ENCODE peak calls at places on chromosomes 2 and 18, in ten cellular contexts. C, F, W, G, K, S, H, Q, J and B are unnamed samples.
A peak's percentile ranks its signal among the peaks of the same experiment; 100 is the strongest.

GRCh38 chr2:224638338-224638823 is 53.2 kb upstream of the CUL3 start:
- DNase-seq in W (no peak), F (no peak), J (no peak), H (no peak), G (no peak), K (no peak), Q (no peak), S (no peak), C (no peak), B (no peak)

GRCh38 chr2:191128172-191128910 is 22.5 kb downstream of the STAT4 start:
- DNase-seq in G (no peak), K (no peak), J (no peak), S (no peak), W (no peak), C (no peak), F (no peak), H (no peak), Q (no peak), B (no peak)

GRCh38 chr2:163142618-163143017 is 304.1 kb upstream of the KCNH7 start:
- DNase-seq in H (no peak), Q (no peak), K (no peak), G (no peak), C (no peak), J (no peak), W (no peak), F (no peak), S (no peak), B (no peak)

GRCh38 chr2:127024769-127025356 is 82.1 kb downstream of the BIN1 start:
- DNase-seq in H (peak; percentile 72), C (no peak), G (peak; percentile 34), Q (no peak), K (no peak), F (no peak), J (no peak), S (no peak), W (no peak), B (no peak)

GRCh38 chr2:191938779-191939178 is 91.9 kb upstream of the CAVIN2 start:
- DNase-seq in H (no peak), F (no peak), W (no peak), Q (no peak), G (no peak), K (no peak), J (no peak), C (no peak), S (no peak), B (no peak)

GRCh38 chr18:56291229-56291796 is 347.1 kb downstream of the TXNL1 start:
- DNase-seq in F (no peak), J (no peak), C (peak; percentile 62), H (no peak), Q (no peak), G (no peak), W (no peak), S (no peak), K (no peak), B (no peak)

GRCh38 chr2:69493268-69493667 is 56.0 kb upstream of the NFU1 start:
- DNase-seq in G (no peak), Q (no peak), H (no peak), W (no peak), K (peak; percentile 25), J (no peak), C (no peak), S (peak; percentile 35), F (no peak), B (no peak)

GRCh38 chr2:178844690-178845089 is 37.5 kb upstream of the TTN start:
- DNase-seq in S (no peak), J (no peak), C (no peak), F (no peak), W (no peak), H (no peak), G (no peak), K (no peak), Q (no peak), B (no peak)

DNA sequence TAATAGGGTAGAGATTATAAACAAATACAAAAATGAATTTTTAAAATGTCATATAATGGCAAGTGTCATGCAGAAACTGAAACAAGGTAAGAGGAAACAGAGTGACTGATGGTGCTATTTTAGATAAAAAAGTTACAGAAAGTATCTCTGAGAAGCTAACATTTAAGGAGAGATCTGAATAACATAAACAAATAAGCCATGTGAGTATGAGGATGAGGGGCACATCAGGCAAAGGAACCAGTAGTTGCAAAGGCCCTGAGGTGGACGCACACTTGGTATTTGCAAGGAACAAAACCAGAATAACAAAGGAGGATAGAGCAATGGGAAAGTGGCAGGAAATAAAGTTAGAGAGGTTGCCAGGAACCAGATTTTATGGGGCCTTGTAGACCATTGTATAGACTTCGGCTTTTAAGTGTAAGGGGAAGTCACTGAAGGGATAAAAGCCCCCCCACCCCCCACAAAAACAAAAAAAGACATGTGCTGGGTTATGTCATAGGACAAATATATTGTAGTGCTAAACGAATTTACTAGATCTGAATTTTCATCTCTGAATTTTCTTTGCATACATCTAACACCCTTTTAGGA is 159.2 kb downstream of the DTNB start:
- DNase-seq in G (no peak), Q (no peak), J (no peak), K (no peak), S (no peak), C (no peak), H (no peak), F (no peak), W (no peak), B (no peak)
- H3K4me3 ChIP-seq in G (no peak overlapping the region), Q (no peak overlapping the region), J (no peak overlapping the region), K (no peak overlapping the region), S (no peak overlapping the region), C (no peak overlapping the region), H (no peak overlapping the region), F (no peak overlapping the region), W (no peak overlapping the region), B (no peak overlapping the region)

GRCh38 chr2:128090575-128090908 is 458 bp upstream of the UGGT1 start:
- DNase-seq in W (no peak), Q (no peak), J (no peak), H (no peak), K (no peak), C (no peak), F (no peak), G (no peak), S (no peak), B (no peak)

GRCh38 chr2:128090909-128091690 is at the start of gene UGGT1:
- DNase-seq in C (peak; percentile 97), J (peak; percentile 97), S (peak; percentile 95), K (peak; percentile 93), Q (peak; percentile 89), H (peak; percentile 96), F (peak; percentile 94), G (peak; percentile 99), W (peak; percentile 97), B (peak; percentile 82)

GRCh38 chr2:128093762-128094161 is 2.8 kb downstream of the UGGT1 start:
- DNase-seq in F (no peak), W (no peak), G (no peak), J (no peak), Q (no peak), S (no peak), K (no peak), H (no peak), C (no peak), B (no peak)

GRCh38 chr2:128091691-128092050 is 671 bp downstream of the UGGT1 start:
- DNase-seq in G (peak; percentile 32), F (no peak), C (peak; percentile 14), Q (no peak), W (no peak), K (no peak), H (no peak), S (no peak), J (no peak), B (no peak)

DNA sequence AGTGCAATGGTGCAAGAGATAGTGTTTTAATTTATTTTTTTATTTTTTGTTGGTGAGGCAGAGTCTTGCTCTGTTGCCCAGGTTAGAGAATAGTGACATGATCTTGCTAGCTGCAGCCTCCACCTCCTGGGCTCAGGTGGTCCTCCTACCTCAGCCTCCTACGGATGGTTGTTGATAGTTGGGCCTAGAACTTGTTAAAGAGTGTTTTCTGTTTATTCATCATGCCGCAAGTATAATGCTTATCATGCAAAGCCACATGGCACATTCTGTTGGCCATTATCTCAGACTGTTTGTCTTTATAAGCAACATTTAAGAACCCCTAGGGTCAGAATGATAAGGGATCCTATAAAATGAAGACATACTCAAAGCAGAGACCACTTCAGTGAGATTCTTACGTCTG is 1.7 kb downstream of the UGGT1 start:
- DNase-seq in C (no peak), K (no peak), G (no peak), Q (no peak), S (no peak), H (no peak), F (no peak), J (no peak), W (no peak), B (no peak)
- H3K4me3 ChIP-seq in C (peak overlapping the region; percentile 96), K (no peak overlapping the region), G (no peak overlapping the region), Q (peak overlapping the region; percentile 97), S (no peak overlapping the region), H (no peak overlapping the region), F (no peak overlapping the region), J (no peak overlapping the region), W (peak overlapping the region; percentile 44), B (no peak overlapping the region)

GRCh38 chr2:188279093-188279445 is 12.6 kb upstream of the GULP1 start:
- DNase-seq in W (no peak), K (no peak), S (no peak), Q (no peak), G (no peak), F (no peak), C (no peak), J (no peak), H (no peak), B (no peak)

GRCh38 chr2:188280811-188281222 is 10.9 kb upstream of the GULP1 start:
- DNase-seq in H (no peak), J (no peak), S (no peak), W (peak; percentile 21), Q (no peak), K (no peak), F (no peak), C (no peak), G (no peak), B (no peak)

GRCh38 chr2:188282907-188283306 is 8.8 kb upstream of the GULP1 start:
- DNase-seq in G (no peak), C (no peak), F (no peak), H (no peak), J (no peak), K (no peak), W (no peak), Q (no peak), S (no peak), B (no peak)

GRCh38 chr2:188276255-188276654 is 15.4 kb upstream of the GULP1 start:
- DNase-seq in K (no peak), S (no peak), G (no peak), F (no peak), J (no peak), H (no peak), W (no peak), Q (no peak), C (no peak), B (no peak)

GRCh38 chr2:188278388-188279092 is 13.1 kb upstream of the GULP1 start:
- DNase-seq in Q (no peak), W (no peak), K (no peak), J (no peak), G (no peak), H (peak; percentile 49), C (no peak), F (no peak), S (no peak), B (no peak)
- H3K4me3 ChIP-seq in Q (no peak overlapping the region), W (no peak overlapping the region), K (no peak overlapping the region), J (no peak overlapping the region), G (no peak overlapping the region), H (no peak overlapping the region), C (no peak overlapping the region), F (peak overlapping the region; percentile 30), S (no peak overlapping the region), B (peak overlapping the region; percentile 16)

DNA sequence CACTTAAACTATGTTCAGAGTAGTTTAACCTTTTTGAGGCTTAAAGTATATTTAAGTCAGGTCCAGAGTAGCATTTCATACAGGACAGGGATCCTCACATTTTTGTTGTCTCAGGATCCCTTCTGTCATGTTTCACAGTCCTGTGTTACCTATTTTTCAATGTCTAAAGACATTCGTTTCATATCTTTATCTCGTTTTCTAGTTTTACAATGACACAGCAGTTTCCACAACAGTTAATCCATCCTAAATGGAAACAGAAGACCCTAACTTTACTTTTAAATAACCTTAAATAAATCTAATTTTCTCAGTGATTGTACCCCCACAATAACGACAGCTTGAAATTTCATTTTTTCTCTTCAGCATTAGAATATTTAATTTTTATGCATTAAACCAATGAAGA is 17.3 kb upstream of the SCN9A start:
- DNase-seq in Q (no peak), W (no peak), C (no peak), H (no peak), K (no peak), G (no peak), F (no peak), J (no peak), S (no peak), B (no peak)
- H3K4me3 ChIP-seq in Q (no peak overlapping the region), W (no peak overlapping the region), C (no peak overlapping the region), H (no peak overlapping the region), K (no peak overlapping the region), G (no peak overlapping the region), F (no peak overlapping the region), J (no peak overlapping the region), S (no peak overlapping the region), B (no peak overlapping the region)